ENCODE peak calls at places on chromosomes 16 and 17, in four cellular contexts. P, Z, I and V are unnamed samples.

GRCh38 chr17:45248132-45248936 is 13.6 kb downstream of the SPATA32 start:
- DNase-seq in Z (no peak), I (no peak), P (no peak), V (peak; percentile 31)

GRCh38 chr16:53822936-53823529 is 119.1 kb downstream of the FTO start:
- DNase-seq in Z (no peak), P (no peak), I (no peak), V (no peak)

GRCh38 chr17:1640329-1641064 is 5.0 kb downstream of the SCARF1 start:
- DNase-seq in P (no peak), I (no peak), Z (no peak), V (no peak)

GRCh38 chr16:84513111-84514065 is 8.9 kb upstream of the MEAK7 start:
- DNase-seq in P (no peak), I (peak; percentile 50), Z (peak; percentile 21), V (no peak)

GRCh38 chr17:8080799-8081219 is 6.7 kb downstream of the ALOX12B start:
- DNase-seq in I (no peak), Z (no peak), P (no peak), V (no peak)

GRCh38 chr17:20063665-20064648 is 54.8 kb downstream of the SPECC1 start:
- DNase-seq in I (peak; percentile 77), Z (peak; percentile 73), P (peak; percentile 64), V (peak; percentile 59)

GRCh38 chr16:85279874-85280545 is 167.7 kb upstream of the CIBAR2 start:
- DNase-seq in P (peak; percentile 46), I (no peak), Z (no peak), V (no peak)

GRCh38 chr17:62767997-62768396 is 40.1 kb downstream of the MARCHF10 start:
- DNase-seq in Z (no peak), I (no peak), P (no peak), V (no peak)

GRCh38 chr17:4998027-4998665 is 396 bp downstream of the KIF1C start:
- DNase-seq in I (no peak), Z (no peak), P (peak; percentile 57), V (no peak)

DNA sequence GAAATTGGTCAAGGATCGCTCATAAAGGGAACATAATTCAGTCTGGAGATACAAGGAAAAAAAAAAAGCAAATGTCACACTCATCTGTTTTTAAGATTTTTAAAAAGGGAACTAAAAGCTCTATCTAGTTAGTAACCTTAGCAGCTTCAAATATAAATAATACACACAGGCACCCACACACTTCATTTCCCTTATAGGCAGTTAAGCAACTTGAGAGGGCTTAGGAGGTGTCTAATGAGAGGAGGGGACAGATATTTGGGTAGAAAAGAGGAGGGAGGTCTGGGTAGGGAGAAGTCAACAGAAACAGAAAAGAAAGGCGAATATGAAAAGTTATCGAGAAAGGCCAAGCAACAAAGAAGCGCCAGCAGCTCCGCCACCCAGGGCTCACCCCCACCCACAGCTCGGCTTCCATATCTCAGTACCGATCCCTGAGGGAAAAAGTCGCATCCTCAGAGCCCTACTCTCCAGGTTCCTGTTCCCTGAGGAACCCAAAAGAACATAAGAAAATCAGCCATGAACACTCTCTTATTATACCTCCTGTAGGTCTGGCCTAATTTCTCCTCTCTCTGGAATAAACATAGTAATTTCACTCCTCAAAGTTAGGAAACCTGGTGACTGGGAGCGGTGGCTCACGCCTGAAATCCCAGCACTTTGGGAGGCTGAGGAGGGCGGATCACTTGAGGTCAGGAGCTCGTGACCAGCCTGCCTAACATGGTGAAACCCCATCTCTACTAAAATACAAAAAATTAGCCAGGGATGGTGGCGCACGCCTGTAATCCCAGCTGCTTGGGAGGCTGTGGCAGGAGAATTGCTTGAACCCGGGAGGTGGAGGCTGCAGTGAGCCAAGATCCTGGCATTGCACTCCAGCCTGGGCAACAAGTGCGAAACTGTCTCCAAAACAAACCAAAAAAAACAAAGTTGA is 69.7 kb upstream of the RCVRN start:
- DNase-seq in I (no peak), P (no peak), Z (no peak), V (no peak)
- H3K27ac ChIP-seq in I (no peak overlapping the region), P (peak overlapping the region; percentile 70), Z (no peak overlapping the region), V (no peak overlapping the region)

DNA sequence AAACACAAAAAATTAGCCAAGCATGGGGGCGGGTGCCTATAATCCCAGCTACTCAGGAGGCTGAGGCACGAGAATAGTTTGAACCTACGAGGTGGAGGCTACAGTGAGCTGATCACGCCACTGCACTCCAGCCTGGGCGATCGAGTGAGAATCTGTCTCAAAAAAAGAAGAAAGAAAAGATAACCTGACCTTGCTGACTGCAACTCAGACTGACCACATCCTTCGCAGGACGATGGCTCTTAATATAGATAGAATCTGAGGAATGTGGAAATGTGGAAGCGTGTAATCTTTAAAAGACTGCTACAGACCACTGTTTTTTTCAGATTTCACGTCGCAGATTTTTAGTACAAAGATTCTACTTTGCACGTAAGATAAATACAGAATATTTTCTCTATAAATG is 37.8 kb downstream of the KLHDC4 start:
- DNase-seq in Z (no peak), I (no peak), P (no peak), V (no peak)
- H3K27ac ChIP-seq in Z (no peak overlapping the region), I (no peak overlapping the region), P (no peak overlapping the region), V (no peak overlapping the region)

GRCh38 chr16:31111881-31112466 is 3.8 kb downstream of the BCKDK start:
- DNase-seq in P (no peak), Z (no peak), I (no peak), V (no peak)
- H3K27ac ChIP-seq in P (peak overlapping the region; percentile 90), Z (no peak overlapping the region), I (no peak overlapping the region), V (no peak overlapping the region)

GRCh38 chr16:2971985-2972784 is 3.0 kb downstream of the PAQR4 start:
- DNase-seq in P (no peak), Z (no peak), I (no peak), V (no peak)

GRCh38 chr16:2968738-2969544 is at the start of gene PAQR4:
- DNase-seq in P (peak; percentile 83), Z (peak; percentile 87), I (peak; percentile 38), V (peak; percentile 54)

GRCh38 chr16:2969545-2970521 is 685 bp downstream of the PAQR4 start:
- DNase-seq in P (peak; percentile 55), Z (no peak), I (peak; percentile 7), V (no peak)

GRCh38 chr16:2971134-2971984 is 2.2 kb downstream of the PAQR4 start:
- DNase-seq in Z (no peak), I (no peak), P (no peak), V (no peak)

GRCh38 chr16:2970563-2970962 is 1.4 kb downstream of the PAQR4 start:
- DNase-seq in P (no peak), Z (no peak), I (no peak), V (no peak)
- H3K27ac ChIP-seq in P (peak overlapping the region; percentile 83), Z (peak overlapping the region; percentile 96), I (no peak overlapping the region), V (peak overlapping the region; percentile 35)

GRCh38 chr16:57637965-57638364 is 9.5 kb downstream of the ADGRG1 start:
- DNase-seq in I (no peak), Z (no peak), P (no peak), V (no peak)

GRCh38 chr16:57640612-57641011 is 12.2 kb downstream of the ADGRG1 start:
- DNase-seq in Z (no peak), P (no peak), I (no peak), V (no peak)

GRCh38 chr16:57638381-57638780 is 10.0 kb downstream of the ADGRG1 start:
- DNase-seq in I (no peak), Z (no peak), P (no peak), V (no peak)

GRCh38 chr16:57639172-57639571 is 10.7 kb downstream of the ADGRG1 start:
- DNase-seq in P (no peak), I (no peak), Z (peak; percentile 81), V (no peak)

DNA sequence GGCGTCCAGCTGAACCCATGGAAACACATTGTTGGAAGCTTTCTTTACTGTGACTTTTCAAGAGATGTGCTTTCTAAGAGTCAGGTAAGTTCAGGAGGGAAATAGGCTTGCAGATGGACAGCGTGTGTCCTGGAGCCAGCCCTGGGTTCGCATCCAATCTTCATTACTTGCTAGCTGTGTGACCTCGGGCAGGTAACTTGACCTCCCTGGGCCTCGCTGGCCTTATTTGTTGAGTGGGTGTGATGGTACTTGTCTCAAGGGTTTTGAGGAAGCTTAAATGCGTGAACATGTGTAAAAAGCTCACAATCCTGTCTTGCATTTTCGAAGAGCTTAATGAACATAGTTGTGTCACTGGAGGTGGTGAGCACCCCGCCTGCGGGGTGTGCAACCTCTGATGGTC is 11.8 kb downstream of the ADGRG1 start:
- DNase-seq in P (no peak), Z (no peak), I (no peak), V (no peak)
- H3K27ac ChIP-seq in P (no peak overlapping the region), Z (peak overlapping the region; percentile 87), I (no peak overlapping the region), V (no peak overlapping the region)

GRCh38 chr16:50604065-50604418 is 55.8 kb downstream of the NKD1 start:
- DNase-seq in I (no peak), Z (no peak), P (no peak), V (no peak)
- H3K27ac ChIP-seq in I (no peak overlapping the region), Z (no peak overlapping the region), P (no peak overlapping the region), V (no peak overlapping the region)

DNA sequence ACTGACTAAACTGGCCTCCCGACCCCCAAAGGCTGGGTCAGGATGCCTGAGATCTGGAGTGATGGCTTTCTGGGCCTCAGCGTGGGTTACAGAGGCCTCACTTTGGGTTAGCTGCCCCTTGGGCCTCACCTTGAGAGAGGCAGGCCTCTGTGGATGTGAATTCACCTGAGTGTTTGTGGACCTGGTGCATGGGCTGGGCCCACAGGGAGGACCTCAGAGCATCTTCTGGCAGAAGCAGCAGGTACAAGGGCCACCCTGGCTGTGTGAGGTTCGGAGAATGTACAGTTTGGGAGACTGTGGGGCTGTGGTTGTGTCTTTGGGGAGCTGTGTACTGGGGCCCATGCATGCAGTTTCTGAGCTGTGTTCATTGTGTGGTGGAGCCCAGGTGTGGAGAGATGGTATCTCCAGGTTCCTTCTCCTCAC is 18.3 kb downstream of the RARA start:
- DNase-seq in Z (no peak), I (no peak), P (no peak), V (no peak)
- H3K27ac ChIP-seq in Z (no peak overlapping the region), I (no peak overlapping the region), P (peak overlapping the region; percentile 94), V (no peak overlapping the region)

GRCh38 chr17:68460715-68461114 is 3.4 kb upstream of the WIPI1 start:
- DNase-seq in P (no peak), Z (no peak), I (no peak), V (no peak)
- H3K27ac ChIP-seq in P (peak overlapping the region; percentile 84), Z (no peak overlapping the region), I (no peak overlapping the region), V (peak overlapping the region; percentile 30)

GRCh38 chr17:79833110-79833450 is 6.2 kb downstream of the CBX4 start:
- DNase-seq in I (no peak), Z (no peak), P (no peak), V (no peak)
- H3K27ac ChIP-seq in I (no peak overlapping the region), Z (no peak overlapping the region), P (peak overlapping the region; percentile 87), V (no peak overlapping the region)